ENCODE peak calls at places on chromosomes 7 and 10, in nine cellular contexts. Z is fibroblast of mammary gland, G is astrocyte of the spinal cord, X is keratinocyte, Y is fibroblast of the aortic adventitia, F is mammary epithelial cell, H is choroid plexus epithelial cell, K is astrocyte of the cerebellum, O is right lobe of liver. U is an unnamed sample.
A peak's percentile ranks its signal among the peaks of the same experiment; 100 is the strongest.

GRCh38 chr10:103828587-103829186 is 26.7 kb downstream of the SH3PXD2A start:
- DNase-seq in X (no peak), Y (no peak), K (no peak), F (no peak), G (peak; percentile 61), H (no peak), O (no peak), Z (no peak), U (no peak)

GRCh38 chr7:151249034-151249731 is 689 bp upstream of the SMARCD3 start:
- DNase-seq in Z (peak; percentile 35), X (no peak), O (no peak), H (peak; percentile 53), K (no peak), Y (peak; percentile 70), G (peak; percentile 63), F (peak; percentile 31), U (peak; percentile 42)

GRCh38 chr10:4278161-4278560 is 493.2 kb upstream of the KLF6 start:
- DNase-seq in Z (no peak), H (no peak), X (no peak), F (no peak), Y (no peak), K (no peak), O (no peak), G (no peak), U (no peak)

GRCh38 chr10:89414879-89415821 is 782 bp downstream of the IFIT5 start:
- DNase-seq in O (peak; percentile 68), F (peak; percentile 52), Z (peak; percentile 40), G (peak; percentile 43), X (no peak), K (no peak), Y (peak; percentile 43), H (peak; percentile 46), U (peak; percentile 33)

GRCh38 chr7:34091330-34091917 is 186.1 kb downstream of the BMPER start:
- DNase-seq in K (no peak), Y (peak; percentile 82), F (peak; percentile 42), G (peak; percentile 65), H (peak; percentile 89), O (no peak), X (no peak), Z (peak; percentile 81), U (peak; percentile 79)

GRCh38 chr10:31142026-31142425 is 110.4 kb upstream of the ZNF438 start:
- DNase-seq in Y (peak; percentile 53), G (peak; percentile 92), O (no peak), Z (peak; percentile 86), X (no peak), F (peak; percentile 76), H (peak; percentile 30), K (peak; percentile 89), U (no peak)

GRCh38 chr7:762891-763290 is 35.8 kb upstream of the PRKAR1B start:
- DNase-seq in Z (no peak), K (no peak), X (no peak), H (no peak), G (no peak), F (no peak), Y (no peak), O (no peak), U (no peak)

GRCh38 chr7:47147213-47147631 is 434.7 kb downstream of the TNS3 start:
- DNase-seq in Y (no peak), F (no peak), O (peak; percentile 68), K (no peak), Z (no peak), X (no peak), H (no peak), G (no peak), U (no peak)

GRCh38 chr10:21159669-21160068 is 262.6 kb upstream of the NEBL start:
- DNase-seq in Z (no peak), K (no peak), F (no peak), O (no peak), G (no peak), X (no peak), H (no peak), Y (no peak), U (no peak)

GRCh38 chr7:6558837-6559236 is 7.6 kb upstream of the GRID2IP start:
- DNase-seq in K (no peak), F (peak; percentile 22), Y (peak; percentile 32), O (no peak), G (no peak), H (peak; percentile 55), Z (peak; percentile 53), X (no peak), U (peak; percentile 51)

GRCh38 chr10:70541738-70542564 is 60.6 kb downstream of the PRF1 start:
- DNase-seq in G (no peak), H (no peak), X (no peak), Z (no peak), K (no peak), Y (no peak), F (no peak), O (no peak), U (no peak)

GRCh38 chr10:70542565-70542938 is 60.0 kb downstream of the PRF1 start:
- DNase-seq in K (no peak), O (no peak), X (no peak), F (no peak), G (no peak), Z (no peak), Y (peak; percentile 25), H (peak; percentile 33), U (no peak)

GRCh38 chr10:70540089-70540788 is 61.7 kb downstream of the PALD1 start:
- DNase-seq in Z (no peak), F (no peak), G (no peak), O (no peak), H (peak; percentile 36), X (no peak), Y (peak; percentile 22), K (peak; percentile 6), U (peak; percentile 12)

GRCh38 chr10:70539471-70539870 is 60.9 kb downstream of the PALD1 start:
- DNase-seq in O (no peak), Z (no peak), X (no peak), H (no peak), F (no peak), Y (no peak), G (no peak), K (no peak), U (no peak)

GRCh38 chr10:70540789-70541360 is 61.7 kb downstream of the PRF1 start:
- DNase-seq in K (no peak), Z (no peak), F (no peak), Y (no peak), X (no peak), H (no peak), G (no peak), O (no peak), U (no peak)
- TF ChIP-seq CTCF in K (no peak), Z (no peak), F (no peak), Y (no peak), X (no peak), H (no peak), G (no peak), O (no peak), U (no peak)

GRCh38 chr7:56053993-56054392 is 2.4 kb downstream of the CCT6A start:
- DNase-seq in G (no peak), F (no peak), O (no peak), Y (no peak), X (no peak), H (no peak), Z (no peak), K (no peak), U (no peak)
- H3K4me3 ChIP-seq in G (no peak overlapping the region), F (no peak overlapping the region), O (no peak overlapping the region), Y (no peak overlapping the region), X (no peak overlapping the region), H (no peak overlapping the region), Z (no peak overlapping the region), K (no peak overlapping the region), U (no peak overlapping the region)

GRCh38 chr10:119526149-119526548 is 16.4 kb downstream of the RGS10 start:
- DNase-seq in G (no peak), F (no peak), Z (no peak), Y (no peak), O (no peak), X (no peak), K (no peak), H (no peak), U (no peak)

GRCh38 chr10:119523916-119524719 is 18.4 kb downstream of the RGS10 start:
- DNase-seq in K (no peak), G (no peak), X (no peak), O (no peak), H (no peak), Z (no peak), Y (no peak), F (no peak), U (peak; percentile 13)

GRCh38 chr10:119524720-119525070 is 17.8 kb downstream of the RGS10 start:
- DNase-seq in Y (no peak), O (no peak), H (no peak), G (no peak), X (no peak), Z (no peak), F (no peak), K (no peak), U (no peak)

GRCh38 chr10:119525116-119525515 is 17.4 kb downstream of the RGS10 start:
- DNase-seq in X (no peak), H (peak; percentile 34), F (no peak), K (no peak), O (no peak), G (no peak), Z (no peak), Y (no peak), U (no peak)

DNA sequence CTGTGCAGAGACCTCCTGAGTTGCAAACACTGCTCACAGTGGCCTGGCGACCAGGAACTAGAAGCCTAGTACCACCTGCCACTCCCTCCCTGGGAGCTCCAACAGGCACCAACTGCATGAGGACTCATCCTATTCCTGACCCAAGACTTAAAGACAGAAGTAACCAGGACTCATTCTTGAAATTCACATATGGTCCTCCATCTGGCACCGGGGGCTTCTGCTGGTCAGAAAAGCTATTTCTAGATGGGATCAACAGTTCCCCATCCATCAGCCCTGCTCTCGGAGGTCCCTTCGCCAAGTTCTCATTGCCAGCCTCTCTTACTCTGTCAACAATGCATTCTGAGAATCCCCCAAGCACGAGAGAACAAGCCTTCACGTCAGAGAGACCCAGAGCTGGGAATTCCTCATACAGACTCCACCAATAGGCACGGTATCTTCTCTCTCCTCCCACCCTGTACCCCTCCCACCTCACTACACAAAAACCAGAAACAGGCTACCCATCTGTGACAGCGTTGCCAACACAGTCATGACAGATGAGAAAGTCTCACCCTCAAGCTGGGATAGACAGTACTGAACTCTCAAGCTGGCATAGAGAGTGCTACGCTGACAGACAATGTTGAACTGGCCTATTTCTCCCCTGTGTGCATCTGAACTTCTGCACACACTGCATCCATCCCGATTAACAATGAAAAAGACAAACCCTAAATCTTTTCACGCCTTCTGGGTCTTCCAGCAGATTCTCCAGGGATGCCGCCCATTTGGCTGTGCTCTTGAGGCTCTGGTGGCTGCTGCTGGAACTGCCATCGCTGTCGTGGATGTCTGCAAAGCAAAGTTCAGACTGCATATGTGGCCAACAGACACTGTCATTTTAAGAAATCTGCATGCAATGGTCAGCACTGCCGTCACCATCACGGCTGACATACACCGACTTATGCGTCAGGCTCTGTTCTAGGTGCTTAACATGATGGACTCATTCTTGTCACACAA is 15.6 kb downstream of the RGS10 start:
- DNase-seq in H (no peak), F (no peak), G (no peak), X (no peak), K (no peak), Y (no peak), O (no peak), Z (no peak), U (no peak)
- TF ChIP-seq CTCF in H (peak; percentile 19), F (no peak), G (peak; percentile 16), X (no peak), K (peak; percentile 20), Y (peak; percentile 5), O (no peak), Z (no peak), U (peak; percentile 23)

DNA sequence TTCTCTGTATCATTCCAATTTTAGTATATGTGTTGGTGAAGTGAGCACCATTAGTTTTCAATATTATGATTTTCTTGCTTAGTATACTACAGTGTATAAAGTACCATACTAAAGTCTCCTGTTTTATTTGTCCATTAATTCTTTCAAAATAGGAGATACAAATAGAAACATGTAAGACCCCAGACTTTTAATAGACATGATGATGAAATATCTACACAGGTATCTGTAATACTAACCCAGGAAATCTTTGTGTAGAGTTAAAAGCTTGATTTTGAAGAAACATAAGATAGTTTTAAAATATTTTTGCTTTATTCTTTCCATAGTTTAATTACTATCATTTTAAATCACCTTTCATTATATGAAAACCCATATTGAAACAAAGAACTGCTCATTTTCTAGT is 133.8 kb upstream of the WNT16 start:
- DNase-seq in Z (no peak), F (no peak), X (no peak), G (no peak), K (no peak), O (no peak), H (no peak), Y (no peak), U (no peak)
- H3K4me3 ChIP-seq in Z (no peak overlapping the region), F (no peak overlapping the region), X (no peak overlapping the region), G (no peak overlapping the region), K (no peak overlapping the region), O (no peak overlapping the region), H (no peak overlapping the region), Y (no peak overlapping the region), U (no peak overlapping the region)